ENCODE peak calls at places on chromosomes 2 and 18, in ten cellular contexts. T is stimulated activated CD8-positive, alpha-beta memory T cell treated with anti-CD3 and anti-CD28 coated beads, Interleukin-12 subunit alpha, Interleukin-12 subunit beta, amount 100 ng/mL, for 1 hour; A is IMR-90; S is right lobe of liver; Z is NCI-H1417; H is NAMALWA; Y is activated T-cell treated with anti-CD3 and anti-CD28 coated beads, Interleukin-2, amount 50 U/mL, for 1 hour; K is posterior vena cava; J is stimulated activated naive CD8-positive, alpha-beta T cell treated with anti-CD3 and anti-CD28 coated beads, Interleukin-15, Interleukin-2, amounts not matched to agents 100 U/mL and 50 U/mL, for 24 hours; G is fibroblast of the aortic adventitia. L is an unnamed sample.

GRCh38 chr2:149160701-149161217 is 122.3 kb downstream of the LYPD6B start:
- DNase-seq in T (no peak), A (no peak), S (no peak), Z (no peak), H (peak), Y (peak), K (no peak), J (peak), G (no peak), L (no peak)

GRCh38 chr2:21333249-21333648 is 209.5 kb downstream of the TDRD15 start:
- DNase-seq in T (no peak), A (no peak), S (no peak), Z (no peak), H (no peak), Y (no peak), K (no peak), J (no peak), G (no peak), L (no peak)

GRCh38 chr2:44801676-44802408 is 139.7 kb upstream of the SIX3 start:
- DNase-seq in T (no peak), A (no peak), S (no peak), Z (no peak), H (no peak), Y (no peak), K (no peak), J (no peak), G (peak), L (no peak)

GRCh38 chr2:77831068-77831467 is 308.9 kb upstream of the LRRTM4 start:
- DNase-seq in T (no peak), A (no peak), S (no peak), Z (no peak), H (no peak), Y (no peak), K (no peak), J (no peak), G (no peak), L (no peak)

GRCh38 chr2:72694715-72695496 is 130.9 kb downstream of the EXOC6B start:
- DNase-seq in T (no peak), A (peak), S (peak), Z (no peak), H (no peak), Y (no peak), K (no peak), J (no peak), G (peak), L (peak)

GRCh38 chr18:40995529-40995928 is 959.5 kb upstream of the PIK3C3 start:
- DNase-seq in T (no peak), A (no peak), S (no peak), Z (no peak), H (no peak), Y (no peak), K (no peak), J (no peak), G (no peak), L (no peak)

GRCh38 chr2:60317831-60318230 is 235.6 kb downstream of the BCL11A start:
- DNase-seq in T (no peak), A (no peak), S (no peak), Z (no peak), H (peak), Y (no peak), K (no peak), J (no peak), G (no peak), L (no peak)

GRCh38 chr18:2855560-2856350 is 8.9 kb downstream of the EMILIN2 start:
- DNase-seq in T (no peak), A (no peak), S (no peak), Z (no peak), H (no peak), Y (no peak), K (no peak), J (no peak), G (no peak), L (no peak)

GRCh38 chr2:66867038-66867380 is 432.1 kb downstream of the MEIS1 start:
- DNase-seq in T (no peak), A (no peak), S (no peak), Z (no peak), H (no peak), Y (no peak), K (no peak), J (no peak), G (no peak), L (no peak)

GRCh38 chr2:100244881-100245605 is 77.3 kb downstream of the LONRF2 start:
- DNase-seq in T (no peak), A (peak), S (no peak), Z (no peak), H (no peak), Y (no peak), K (peak), J (no peak), G (peak), L (no peak)

GRCh38 chr2:180311-180710 is 83.5 kb downstream of the SH3YL1 start:
- DNase-seq in T (no peak), A (no peak), S (no peak), Z (no peak), H (no peak), Y (no peak), K (no peak), J (no peak), G (no peak), L (no peak)

GRCh38 chr2:233287871-233288270 is 19.7 kb upstream of the SAG start:
- DNase-seq in T (no peak), A (no peak), S (no peak), Z (no peak), H (no peak), Y (no peak), K (no peak), J (no peak), G (no peak), L (no peak)

GRCh38 chr2:65730186-65730585 is 297.8 kb upstream of the SPRED2 start:
- DNase-seq in T (no peak), A (no peak), S (no peak), Z (no peak), H (no peak), Y (no peak), K (no peak), J (no peak), G (no peak), L (no peak)

GRCh38 chr2:147082850-147083522 is 761.8 kb upstream of the ACVR2A start:
- DNase-seq in T (peak), A (peak), S (no peak), Z (peak), H (peak), Y (no peak), K (no peak), J (peak), G (peak), L (peak)

GRCh38 chr2:8412082-8412481 is 269.8 kb upstream of the ID2 start:
- DNase-seq in T (no peak), A (no peak), S (no peak), Z (no peak), H (no peak), Y (no peak), K (no peak), J (no peak), G (no peak), L (no peak)

GRCh38 chr2:146317959-146318358 is 1526.9 kb upstream of the ACVR2A start:
- DNase-seq in T (no peak), A (peak), S (no peak), Z (no peak), H (no peak), Y (no peak), K (no peak), J (no peak), G (peak), L (peak)

GRCh38 chr18:5585653-5586052 is 41.9 kb upstream of the EPB41L3 start:
- DNase-seq in T (no peak), A (no peak), S (no peak), Z (no peak), H (no peak), Y (no peak), K (no peak), J (no peak), G (no peak), L (no peak)

GRCh38 chr18:35733419-35733818 is 151.9 kb downstream of the GALNT1 start:
- DNase-seq in T (no peak), A (no peak), S (no peak), Z (no peak), H (no peak), Y (no peak), K (no peak), J (no peak), G (no peak), L (no peak)

GRCh38 chr2:224820283-224820991 is 104.3 kb upstream of the CCDC195 start:
- DNase-seq in T (no peak), A (peak), S (no peak), Z (no peak), H (no peak), Y (no peak), K (no peak), J (no peak), G (peak), L (peak)

GRCh38 chr2:102262218-102263129 is 48.9 kb upstream of the IL1RL1 start:
- DNase-seq in T (no peak), A (peak), S (no peak), Z (no peak), H (no peak), Y (no peak), K (no peak), J (no peak), G (peak), L (no peak)

GRCh38 chr2:107337209-107337898 is 451.4 kb upstream of the ST6GAL2 start:
- DNase-seq in T (no peak), A (no peak), S (no peak), Z (no peak), H (no peak), Y (no peak), K (no peak), J (no peak), G (peak), L (no peak)

GRCh38 chr2:232892843-232893242 is 22.8 kb downstream of the SNORC start:
- DNase-seq in T (no peak), A (no peak), S (peak), Z (no peak), H (no peak), Y (peak), K (peak), J (no peak), G (no peak), L (no peak)

GRCh38 chr2:98444436-98445166 is at the start of gene INPP4A:
- DNase-seq in T (peak), A (peak), S (peak), Z (peak), H (peak), Y (peak), K (peak), J (peak), G (peak), L (peak)

GRCh38 chr2:196535742-196536141 is 103.8 kb upstream of the CCDC150 start:
- DNase-seq in T (no peak), A (no peak), S (no peak), Z (no peak), H (peak), Y (no peak), K (no peak), J (no peak), G (no peak), L (peak)